ENCODE peak calls at places on chromosomes 16 and 17, in nine cellular contexts. P, L, D, H, G, F, Z, O and S are unnamed samples.

GRCh38 chr16:47143329-47143676 is 442 bp downstream of the NETO2 start:
- DNase-seq in F (peak), H (no peak), L (peak), G (peak), O (peak), Z (peak), D (peak), P (peak), S (peak)

GRCh38 chr16:2520784-2521577 is 810 bp downstream of the AMDHD2 start:
- DNase-seq in P (peak), F (no peak), Z (no peak), L (peak), D (peak), O (peak), H (no peak), G (peak), S (no peak)

GRCh38 chr17:33778505-33779398 is 476.3 kb upstream of the CCL2 start:
- DNase-seq in O (peak), P (peak), Z (peak), L (peak), G (peak), D (peak), H (peak), F (peak), S (peak)

GRCh38 chr17:31480067-31480466 is 88.6 kb downstream of the RAB11FIP4 start:
- DNase-seq in O (no peak), Z (no peak), L (no peak), D (no peak), G (no peak), P (no peak), H (no peak), F (no peak), S (no peak)

GRCh38 chr17:35003778-35004177 is 23.5 kb downstream of the LIG3 start:
- DNase-seq in G (no peak), P (no peak), H (no peak), L (no peak), Z (no peak), F (no peak), O (no peak), D (no peak), S (no peak)

GRCh38 chr16:85984947-85985451 is 86.0 kb downstream of the IRF8 start:
- DNase-seq in Z (no peak), O (no peak), F (no peak), P (no peak), H (no peak), G (no peak), D (no peak), L (no peak), S (no peak)

GRCh38 chr16:85819245-85819644 is 19.8 kb downstream of the COX4I1 start:
- DNase-seq in D (peak), L (peak), H (peak), G (peak), O (peak), P (peak), F (peak), Z (peak), S (peak)

GRCh38 chr17:72579990-72580320 is 459.1 kb downstream of the SOX9 start:
- DNase-seq in Z (no peak), P (no peak), L (no peak), H (no peak), D (no peak), F (no peak), O (no peak), G (no peak), S (no peak)

GRCh38 chr16:31127182-31127581 is 8.3 kb downstream of the PRSS8 start:
- DNase-seq in P (no peak), H (no peak), G (no peak), Z (no peak), F (no peak), D (no peak), L (no peak), O (no peak), S (no peak)

GRCh38 chr16:78709137-78709871 is 609.9 kb downstream of the WWOX start:
- DNase-seq in O (no peak), F (no peak), L (no peak), D (no peak), G (no peak), P (no peak), H (no peak), Z (no peak), S (no peak)

GRCh38 chr16:67386861-67387455 is 6.3 kb downstream of the TPPP3 start:
- DNase-seq in Z (no peak), P (no peak), H (no peak), L (no peak), F (no peak), O (no peak), G (no peak), D (no peak), S (no peak)

GRCh38 chr16:22315979-22316378 is 18.8 kb downstream of the POLR3E start:
- DNase-seq in G (no peak), H (no peak), D (no peak), Z (no peak), P (no peak), L (no peak), F (no peak), O (no peak), S (no peak)

GRCh38 chr17:49001671-49002070 is 4.5 kb downstream of the IGF2BP1 start:
- DNase-seq in D (no peak), G (no peak), L (no peak), O (no peak), Z (no peak), P (no peak), H (no peak), F (no peak), S (no peak)

GRCh38 chr16:68907297-68907999 is 64.1 kb downstream of the TANGO6 start:
- DNase-seq in F (no peak), L (no peak), Z (no peak), P (no peak), O (no peak), D (no peak), G (no peak), H (no peak), S (no peak)

GRCh38 chr16:88035292-88035691 is 84.1 kb downstream of the BANP start:
- DNase-seq in G (no peak), D (no peak), F (no peak), O (no peak), L (no peak), P (no peak), H (no peak), Z (no peak), S (no peak)

GRCh38 chr16:15032547-15033308 is 23.1 kb downstream of the NTAN1 start:
- DNase-seq in P (no peak), G (no peak), L (no peak), F (no peak), Z (peak), D (no peak), H (no peak), O (no peak), S (no peak)

GRCh38 chr17:76511562-76512365 is 10.5 kb upstream of the RHBDF2 start:
- DNase-seq in P (no peak), F (no peak), L (no peak), D (no peak), Z (no peak), H (no peak), G (no peak), O (no peak), S (no peak)

GRCh38 chr16:66516172-66516807 is 33.6 kb downstream of the TK2 start:
- DNase-seq in D (no peak), O (no peak), H (no peak), F (no peak), L (no peak), G (no peak), Z (peak), P (no peak), S (no peak)

GRCh38 chr17:34163681-34164080 is 91.4 kb upstream of the CCL2 start:
- DNase-seq in O (no peak), H (no peak), L (no peak), Z (peak), D (no peak), F (no peak), G (peak), P (no peak), S (peak)